ENCODE peak calls at places on chromosomes 4 and X, in seven cellular contexts. A, S, B, N, Q, G and O are unnamed samples. For H3K27me3, the result is how much of the 10 kb centered on the place peaks cover.

GRCh38 chr4:17544831-17545234 is 29.9 kb downstream of the CLRN2 start:
- DNase-seq in A (no peak), Q (no peak), S (no peak), N (no peak), G (no peak), B (no peak), O (no peak)

GRCh38 chr4:6907658-6908191 is 1.9 kb upstream of the TBC1D14 start:
- DNase-seq in S (peak), B (peak), N (no peak), A (no peak), G (no peak), Q (peak), O (peak)

GRCh38 chr4:169253904-169254303 is 16.9 kb downstream of the SH3RF1 start:
- DNase-seq in S (no peak), Q (no peak), G (no peak), A (no peak), N (no peak), B (no peak), O (no peak)

GRCh38 chr4:155392486-155393184 is 15.9 kb upstream of the MAP9 start:
- DNase-seq in S (no peak), Q (no peak), B (no peak), G (no peak), N (no peak), A (no peak), O (peak)

GRCh38 chrX:29687687-29688086 is 527.7 kb upstream of the MAGEB2 start:
- DNase-seq in G (no peak), A (no peak), N (no peak), Q (no peak), S (no peak), B (peak), O (peak)

GRCh38 chr4:112509243-112510190 is 6.5 kb downstream of the NEUROG2 start:
- DNase-seq in G (no peak), N (peak), Q (no peak), B (peak), A (no peak), S (no peak), O (no peak)

GRCh38 chrX:20265221-20265725 is 1.4 kb downstream of the RPS6KA3 start:
- DNase-seq in Q (peak), G (peak), S (peak), B (peak), A (no peak), N (no peak), O (peak)

GRCh38 chr4:23337292-23337691 is 552.6 kb downstream of the PPARGC1A start:
- DNase-seq in G (no peak), B (no peak), N (no peak), Q (no peak), S (no peak), A (no peak), O (peak)

GRCh38 chr4:73836373-73837269 is at the start of gene CXCL6:
- DNase-seq in G (peak), A (no peak), Q (peak), N (peak), S (peak), B (peak), O (peak)

GRCh38 chr4:7210818-7211217 is 18.5 kb downstream of the SORCS2 start:
- DNase-seq in S (no peak), A (no peak), B (no peak), G (no peak), N (no peak), Q (no peak), O (no peak)

GRCh38 chr4:8834681-8835220 is 36.9 kb downstream of the HMX1 start:
- DNase-seq in B (peak), N (no peak), A (no peak), S (peak), Q (peak), G (peak), O (no peak)

GRCh38 chrX:147894332-147894870 is 17.3 kb upstream of the FMR1 start:
- DNase-seq in S (no peak), N (no peak), G (no peak), B (no peak), Q (no peak), A (no peak), O (peak)

GRCh38 chrX:47958943-47959342 is 44.8 kb downstream of the ZNF182 start:
- DNase-seq in S (no peak), Q (no peak), G (no peak), B (peak), A (no peak), N (no peak), O (peak)

GRCh38 chrX:46777971-46778810 is 19.3 kb upstream of the SLC9A7 start:
- DNase-seq in B (no peak), N (no peak), Q (no peak), A (no peak), G (no peak), S (no peak), O (no peak)

GRCh38 chr4:55397521-55398321 is 2.0 kb downstream of the TMEM165 start:
- DNase-seq in G (no peak), A (no peak), Q (no peak), N (no peak), B (no peak), S (no peak), O (peak)

GRCh38 chr4:112604590-112604989 is 32.1 kb downstream of the ZGRF1 start:
- DNase-seq in G (no peak), A (peak), S (no peak), N (peak), Q (no peak), B (peak), O (peak)

GRCh38 chr4:1199556-1200331 is 27.4 kb upstream of the SPON2 start:
- DNase-seq in Q (peak), A (no peak), S (no peak), G (no peak), N (no peak), B (peak), O (peak)

GRCh38 chr4:74311696-74312313 is 3.5 kb downstream of the EPGN start:
- DNase-seq in N (peak), Q (no peak), A (peak), S (no peak), B (no peak), G (no peak), O (peak)

GRCh38 chrX:101693476-101693875 is 33.8 kb upstream of the ARMCX2 start:
- DNase-seq in G (no peak), A (no peak), Q (no peak), B (no peak), N (no peak), S (no peak), O (no peak)

GRCh38 chr4:144663852-144664488 is 18.0 kb downstream of the HHIP start:
- DNase-seq in Q (no peak), S (no peak), N (no peak), G (no peak), A (no peak), B (no peak), O (no peak)

GRCh38 chr4:3768842-3769641 is 2.9 kb downstream of the ADRA2C start:
- DNase-seq in G (no peak), A (no peak), Q (no peak), S (no peak), N (no peak), B (no peak), O (no peak)

GRCh38 chr4:3770323-3771166 is 4.4 kb downstream of the ADRA2C start:
- DNase-seq in S (no peak), B (no peak), G (no peak), N (no peak), A (no peak), Q (no peak), O (no peak)

GRCh38 chr4:3771167-3771809 is 5.1 kb downstream of the ADRA2C start:
- DNase-seq in A (no peak), S (no peak), N (no peak), G (no peak), Q (no peak), B (no peak), O (no peak)

GRCh38 chr4:3767569-3768288 is 1.5 kb downstream of the ADRA2C start:
- DNase-seq in G (no peak), S (no peak), Q (no peak), A (no peak), B (peak), N (peak), O (peak)

DNA sequence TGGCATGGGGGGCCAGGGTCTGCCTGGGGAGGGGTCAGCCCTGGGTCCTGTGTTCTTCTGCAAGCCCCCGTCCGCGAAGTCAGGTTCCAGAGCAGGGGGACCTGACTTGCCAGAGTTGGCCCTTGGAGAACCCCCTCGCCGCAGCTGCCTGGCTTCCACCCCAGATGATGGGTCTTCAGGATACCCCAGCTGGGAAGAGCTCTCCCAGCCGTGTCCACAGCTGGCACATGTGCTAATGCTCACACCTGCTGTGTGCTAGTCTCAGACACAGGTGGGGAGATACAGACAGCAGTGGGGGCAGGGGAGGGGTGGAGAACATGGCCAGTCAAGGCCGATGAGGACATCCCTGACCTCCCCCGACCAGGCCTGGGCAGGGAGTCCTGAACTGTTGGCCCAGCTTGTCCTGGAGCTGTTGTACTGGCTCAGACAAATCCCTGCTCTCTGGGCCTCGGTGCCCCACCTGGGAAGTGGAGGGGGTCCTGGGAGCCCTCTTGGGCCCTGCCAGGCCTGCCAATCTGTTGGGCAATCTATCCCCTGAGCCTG is 3.5 kb downstream of the ADRA2C start:
- DNase-seq in A (no peak), Q (no peak), B (no peak), N (no peak), G (no peak), S (no peak), O (no peak)
- H3K27me3 ChIP-seq in A (under half), Q (under half), B (under half), N (under half), G (under half), S (half or more), O (under half)

GRCh38 chr4:133150643-133151300 is 1.7 kb downstream of the PCDH10 start:
- DNase-seq in Q (no peak), G (no peak), A (no peak), N (no peak), S (no peak), B (peak), O (peak)

GRCh38 chr4:133147922-133148689 is 988 bp upstream of the PCDH10 start:
- DNase-seq in N (peak), G (no peak), A (no peak), Q (no peak), B (peak), S (no peak), O (peak)

GRCh38 chr4:133149932-133150642 is 993 bp downstream of the PCDH10 start:
- DNase-seq in Q (no peak), S (no peak), B (peak), A (no peak), N (no peak), G (no peak), O (no peak)

GRCh38 chr4:133148690-133149363 is at the start of gene PCDH10:
- DNase-seq in Q (peak), N (peak), S (peak), G (peak), A (no peak), B (peak), O (peak)

GRCh38 chr4:133149364-133149695 is 236 bp downstream of the PCDH10 start:
- DNase-seq in Q (no peak), N (no peak), B (no peak), A (no peak), G (no peak), S (no peak), O (no peak)
- H3K27me3 ChIP-seq in Q (half or more), N (under half), B (half or more), A (under half), G (under half), S (half or more), O (half or more)

GRCh38 chr4:3652586-3652985 is 113.6 kb upstream of the ADRA2C start:
- DNase-seq in S (no peak), Q (no peak), A (no peak), N (no peak), B (no peak), G (no peak), O (no peak)

GRCh38 chr4:3656441-3657376 is 109.5 kb upstream of the ADRA2C start:
- DNase-seq in A (no peak), S (no peak), B (peak), Q (no peak), G (no peak), N (no peak), O (no peak)

GRCh38 chr4:3651267-3651846 is 114.8 kb upstream of the ADRA2C start:
- DNase-seq in B (no peak), Q (no peak), A (no peak), G (no peak), N (no peak), S (no peak), O (peak)

GRCh38 chr4:3655485-3656429 is 110.4 kb upstream of the ADRA2C start:
- DNase-seq in N (no peak), G (no peak), Q (no peak), B (peak), S (no peak), A (no peak), O (no peak)

GRCh38 chr4:3654036-3654807 is 112.0 kb upstream of the ADRA2C start:
- DNase-seq in A (no peak), G (no peak), B (no peak), Q (no peak), S (no peak), N (no peak), O (no peak)
- H3K27me3 ChIP-seq in A (under half), G (under half), B (under half), Q (under half), S (half or more), N (under half), O (under half)

GRCh38 chrX:144006811-144007210 is 122.9 kb downstream of the UBE2NL start:
- DNase-seq in S (no peak), A (no peak), G (no peak), N (no peak), Q (no peak), B (no peak), O (peak)
- H3K27me3 ChIP-seq in S (under half), A (under half), G (under half), N (under half), Q (under half), B (under half), O (under half)

DNA sequence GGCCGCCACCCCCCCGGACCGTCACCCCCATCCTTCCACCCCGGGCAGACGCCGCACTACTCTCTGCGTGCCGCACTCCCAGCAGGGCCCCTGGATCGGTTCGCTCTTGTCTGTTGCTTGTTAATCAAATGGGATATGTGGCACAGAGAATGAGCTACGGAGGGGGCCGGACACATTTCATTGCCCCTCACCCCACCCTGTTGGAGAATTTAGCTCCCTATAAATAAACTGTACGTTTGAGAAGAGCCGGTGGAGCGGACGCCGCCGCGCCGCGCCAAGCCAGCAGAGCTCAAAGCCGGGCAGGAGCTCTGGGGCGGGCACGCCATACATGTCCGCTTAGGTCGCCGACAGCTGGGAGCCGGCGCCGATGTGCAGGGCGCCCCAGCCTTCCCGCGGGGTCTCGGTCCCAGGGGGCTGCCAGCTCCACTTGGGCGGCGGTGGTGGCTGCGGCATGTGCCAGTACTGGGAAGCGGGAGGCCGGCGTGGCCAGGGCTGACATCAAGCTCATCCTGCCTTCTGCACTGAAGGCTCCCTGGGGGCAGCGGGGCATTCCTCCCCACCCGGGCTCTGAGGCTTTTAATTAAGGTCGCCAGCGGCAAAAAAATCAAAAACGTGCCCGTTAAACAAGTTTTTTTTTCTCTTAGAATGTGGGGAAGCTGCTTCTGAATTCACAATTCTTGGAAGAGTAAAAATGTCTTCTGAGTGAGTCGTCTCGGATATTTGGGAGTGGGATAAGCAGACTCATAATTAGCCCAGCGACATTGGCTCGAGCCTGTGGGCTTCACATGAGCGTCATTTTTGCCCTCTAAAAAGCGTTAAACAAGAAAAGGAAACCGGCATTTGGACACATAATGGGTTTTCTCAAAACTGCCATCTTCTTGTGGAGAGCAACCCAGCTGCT is 1.1 kb upstream of the PCDH19 start:
- DNase-seq in N (no peak), S (no peak), G (no peak), A (no peak), Q (no peak), B (peak), O (peak)
- H3K27me3 ChIP-seq in N (under half), S (under half), G (under half), A (under half), Q (half or more), B (half or more), O (under half)

DNA sequence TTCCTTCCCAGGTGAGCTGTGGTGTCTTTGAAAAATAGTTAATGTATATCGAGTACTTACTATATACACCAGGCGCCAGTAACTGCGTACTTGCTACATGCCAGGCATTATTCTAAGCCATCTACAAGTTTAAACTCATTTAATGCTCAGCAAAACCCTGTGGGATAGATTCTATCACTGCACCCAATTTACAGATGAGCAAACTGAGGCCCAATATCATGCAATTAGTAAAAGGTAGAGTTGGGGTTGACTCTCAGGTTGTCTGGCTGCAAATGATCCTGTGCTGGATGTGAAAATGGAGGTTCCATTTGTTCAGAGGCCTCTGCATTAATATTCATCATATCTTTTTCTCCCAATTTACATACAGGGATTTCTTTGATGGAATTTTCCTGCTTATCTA is 17.6 kb downstream of the NKX3-2 start:
- DNase-seq in B (no peak), N (no peak), A (no peak), S (no peak), Q (no peak), G (no peak), O (no peak)
- H3K27me3 ChIP-seq in B (half or more), N (half or more), A (under half), S (half or more), Q (half or more), G (under half), O (half or more)

DNA sequence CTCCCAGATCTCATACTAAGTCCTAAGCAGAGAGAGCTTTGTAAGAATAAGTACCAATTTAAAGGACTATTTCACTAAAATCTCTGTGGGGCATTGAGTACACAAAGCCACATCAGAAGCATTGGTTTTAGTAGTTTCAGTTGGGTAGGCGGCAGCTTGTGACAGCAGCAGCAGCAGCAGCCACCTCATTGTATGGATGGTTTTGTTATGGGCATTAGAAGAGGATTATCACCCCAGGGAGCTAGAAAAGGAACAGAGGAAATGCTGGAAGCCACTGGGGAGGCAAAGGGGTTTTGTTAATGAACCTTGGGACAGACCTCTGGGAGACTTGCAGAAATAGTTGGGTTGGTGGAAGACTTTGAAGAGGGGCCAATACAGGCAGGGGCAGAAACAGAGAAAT is 93.9 kb upstream of the FRMPD3 start:
- DNase-seq in B (peak), Q (no peak), N (peak), S (no peak), A (no peak), G (no peak), O (no peak)
- H3K27me3 ChIP-seq in B (under half), Q (under half), N (under half), S (under half), A (under half), G (under half), O (under half)

DNA sequence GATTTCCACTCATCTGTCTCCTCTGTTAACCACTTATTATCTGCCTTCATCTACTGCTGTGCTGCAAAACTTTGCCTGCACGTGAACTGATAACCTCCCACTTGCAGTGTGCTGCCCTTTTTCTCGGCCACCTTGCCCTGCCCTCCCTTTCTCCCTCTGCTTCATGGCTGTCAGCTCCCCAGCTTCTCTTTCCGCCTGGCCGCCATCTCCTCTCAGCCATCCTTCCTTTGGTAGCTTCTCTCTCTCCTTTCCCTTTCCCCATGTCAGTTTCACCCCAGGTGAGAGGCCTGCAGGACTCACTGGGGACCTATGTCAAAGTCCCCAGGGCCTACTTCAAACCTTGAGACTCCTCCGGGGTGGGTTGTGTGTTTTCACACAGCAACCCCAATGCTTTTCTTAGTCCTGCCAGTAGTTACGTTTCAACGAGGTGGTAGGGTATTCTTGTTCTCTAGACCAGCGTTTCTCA is 6.6 kb downstream of the MSL3 start:
- DNase-seq in G (no peak), Q (no peak), N (no peak), A (no peak), B (no peak), S (no peak), O (no peak)
- H3K27me3 ChIP-seq in G (under half), Q (under half), N (under half), A (under half), B (under half), S (under half), O (under half)

DNA sequence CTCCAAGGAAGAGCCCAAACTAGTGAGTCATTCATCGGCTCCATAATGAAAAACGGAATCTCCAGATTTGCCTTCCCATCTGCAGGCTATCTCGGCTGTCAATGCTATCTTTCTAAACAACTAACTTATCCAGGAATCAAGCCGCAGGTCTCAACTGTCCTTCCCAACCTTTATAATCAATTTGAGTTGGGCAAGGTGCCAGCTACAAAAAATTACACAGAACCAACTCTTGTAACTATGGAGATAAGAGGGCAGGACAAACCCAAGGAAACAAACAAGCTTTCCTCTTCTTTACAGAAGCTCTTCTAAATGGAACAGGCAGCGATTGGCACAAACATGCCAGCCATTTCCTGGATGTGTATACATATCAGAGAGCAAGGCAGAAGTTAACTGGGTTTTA is 61.2 kb upstream of the RAI2 start:
- DNase-seq in N (no peak), A (no peak), Q (no peak), S (no peak), B (no peak), G (no peak), O (no peak)
- H3K27me3 ChIP-seq in N (under half), A (under half), Q (under half), S (under half), B (under half), G (under half), O (under half)